ENCODE peak calls at places on chromosomes 3 and 15, in six cellular contexts. D is transverse colon; P is H7; M is CD8-positive, alpha-beta T cell; H is uterus; S is heart right ventricle. O is an unnamed sample. For H3K36me3, the result is how much of the 10 kb centered on the place peaks cover.

GRCh38 chr15:58933311-58934113 is at the start of gene SLTM:
- DNase-seq in D (peak), P (peak), M (peak), H (peak), S (peak), O (peak)

GRCh38 chr15:25372298-25372697 is 66.5 kb downstream of the UBE3A start:
- DNase-seq in D (no peak), P (no peak), M (no peak), H (no peak), S (no peak), O (no peak)

GRCh38 chr3:109478614-109479013 is 141.3 kb upstream of the DPPA4 start:
- DNase-seq in D (no peak), P (no peak), M (no peak), H (no peak), S (no peak), O (no peak)

GRCh38 chr3:23809840-23810341 is 4.1 kb downstream of the UBE2E1 start:
- DNase-seq in D (no peak), P (peak), M (no peak), H (no peak), S (no peak), O (no peak)

GRCh38 chr15:47803767-47804166 is 86.5 kb downstream of the SEMA6D start:
- DNase-seq in D (no peak), P (no peak), M (no peak), H (no peak), S (no peak), O (no peak)

GRCh38 chr3:71380096-71380495 is 203.4 kb downstream of the FOXP1 start:
- DNase-seq in D (no peak), P (peak), M (no peak), H (no peak), S (peak), O (no peak)

GRCh38 chr3:39289107-39289506 is 9.3 kb upstream of the CX3CR1 start:
- DNase-seq in D (no peak), P (no peak), M (no peak), H (no peak), S (no peak), O (no peak)

GRCh38 chr3:7618606-7619005 is 757.7 kb downstream of the GRM7 start:
- DNase-seq in D (no peak), P (no peak), M (no peak), H (no peak), S (no peak), O (no peak)

GRCh38 chr15:88843334-88843733 is 40.1 kb downstream of the ACAN start:
- DNase-seq in D (no peak), P (peak), M (no peak), H (no peak), S (no peak), O (no peak)

GRCh38 chr3:178492496-178492895 is 43.7 kb upstream of the KCNMB2 start:
- DNase-seq in D (no peak), P (no peak), M (no peak), H (no peak), S (no peak), O (no peak)

GRCh38 chr3:190382082-190382481 is 5.9 kb upstream of the CLDN16 start:
- DNase-seq in D (no peak), P (no peak), M (no peak), H (no peak), S (no peak), O (no peak)

GRCh38 chr3:137165117-137165806 is 207.5 kb downstream of the IL20RB start:
- DNase-seq in D (no peak), P (no peak), M (no peak), H (no peak), S (no peak), O (no peak)

GRCh38 chr3:15460891-15461524 is 33.6 kb downstream of the EAF1 start:
- DNase-seq in D (no peak), P (no peak), M (no peak), H (no peak), S (no peak), O (no peak)

GRCh38 chr3:73448761-73449290 is 175.9 kb downstream of the PDZRN3 start:
- DNase-seq in D (no peak), P (no peak), M (no peak), H (no peak), S (no peak), O (no peak)

GRCh38 chr3:52986049-52986448 is 59.8 kb downstream of the SFMBT1 start:
- DNase-seq in D (no peak), P (no peak), M (no peak), H (no peak), S (no peak), O (no peak)

GRCh38 chr3:46673151-46674030 is 20.1 kb downstream of the ALS2CL start:
- DNase-seq in D (no peak), P (peak), M (no peak), H (peak), S (no peak), O (no peak)

GRCh38 chr3:72341380-72341770 is 506.9 kb downstream of the SHQ1 start:
- DNase-seq in D (no peak), P (no peak), M (no peak), H (no peak), S (no peak), O (no peak)

GRCh38 chr3:48125026-48125704 is 63.1 kb downstream of the CDC25A start:
- DNase-seq in D (no peak), P (peak), M (no peak), H (no peak), S (no peak), O (no peak)

GRCh38 chr15:84645496-84645895 is 8.6 kb downstream of the WDR73 start:
- DNase-seq in D (no peak), P (no peak), M (no peak), H (no peak), S (no peak), O (no peak)

GRCh38 chr3:189967254-189967865 is 153.3 kb downstream of the P3H2 start:
- DNase-seq in D (no peak), P (peak), M (no peak), H (no peak), S (peak), O (no peak)

GRCh38 chr15:33380406-33380805 is 69.6 kb downstream of the RYR3 start:
- DNase-seq in D (no peak), P (no peak), M (no peak), H (no peak), S (no peak), O (no peak)

GRCh38 chr3:73603771-73604171 is 21.0 kb downstream of the PDZRN3 start:
- DNase-seq in D (no peak), P (no peak), M (no peak), H (no peak), S (no peak), O (no peak)

GRCh38 chr3:55579499-55579898 is 92.4 kb upstream of the WNT5A start:
- DNase-seq in D (no peak), P (no peak), M (no peak), H (no peak), S (no peak), O (no peak)

GRCh38 chr3:66425032-66425431 is 75.8 kb downstream of the LRIG1 start:
- DNase-seq in D (no peak), P (no peak), M (no peak), H (peak), S (peak), O (no peak)

GRCh38 chr3:178505832-178506231 is 30.4 kb upstream of the KCNMB2 start:
- DNase-seq in D (no peak), P (no peak), M (no peak), H (no peak), S (no peak), O (no peak)

GRCh38 chr3:46442591-46443530 is 21.8 kb downstream of the LTF start:
- DNase-seq in D (peak), P (peak), M (no peak), H (no peak), S (peak), O (no peak)

GRCh38 chr3:20878676-20879075 is 692.7 kb upstream of the SGO1 start:
- DNase-seq in D (no peak), P (no peak), M (no peak), H (no peak), S (no peak), O (no peak)

GRCh38 chr3:11248596-11248995 is 23.6 kb upstream of the ATG7 start:
- DNase-seq in D (no peak), P (no peak), M (no peak), H (no peak), S (no peak), O (no peak)

GRCh38 chr3:69306239-69307185 is 79.4 kb downstream of the FRMD4B start:
- DNase-seq in D (peak), P (peak), M (peak), H (peak), S (peak), O (peak)

GRCh38 chr3:64462203-64463120 is 225.3 kb downstream of the ADAMTS9 start:
- DNase-seq in D (no peak), P (no peak), M (no peak), H (no peak), S (no peak), O (no peak)

GRCh38 chr3:128309026-128309425 is 155.7 kb downstream of the EEFSEC start:
- DNase-seq in D (no peak), P (no peak), M (no peak), H (no peak), S (peak), O (no peak)

GRCh38 chr3:195224980-195225580 is 45.9 kb downstream of the XXYLT1 start:
- DNase-seq in D (no peak), P (no peak), M (no peak), H (peak), S (no peak), O (no peak)

GRCh38 chr3:140469491-140469890 is 208.4 kb upstream of the TRIM42 start:
- DNase-seq in D (no peak), P (no peak), M (no peak), H (no peak), S (no peak), O (no peak)

GRCh38 chr3:144762091-144762490 is 790.5 kb downstream of the DIPK2A start:
- DNase-seq in D (no peak), P (no peak), M (no peak), H (no peak), S (no peak), O (no peak)

GRCh38 chr15:101115887-101116680 is 135.8 kb downstream of the CHSY1 start:
- DNase-seq in D (no peak), P (peak), M (no peak), H (peak), S (peak), O (no peak)

GRCh38 chr3:192687488-192688152 is 39.7 kb downstream of the FGF12 start:
- DNase-seq in D (no peak), P (no peak), M (no peak), H (no peak), S (peak), O (no peak)

GRCh38 chr15:44325568-44325967 is 37.0 kb downstream of the GOLM2 start:
- DNase-seq in D (no peak), P (peak), M (no peak), H (no peak), S (no peak), O (no peak)

GRCh38 chr15:55564347-55565145 is 23.6 kb downstream of the PYGO1 start:
- DNase-seq in D (no peak), P (peak), M (no peak), H (no peak), S (no peak), O (no peak)

GRCh38 chr3:100603449-100603848 is 6.0 kb upstream of the ADGRG7 start:
- DNase-seq in D (no peak), P (peak), M (no peak), H (no peak), S (no peak), O (no peak)

GRCh38 chr3:100606894-100607512 is 2.4 kb upstream of the ADGRG7 start:
- DNase-seq in D (no peak), P (no peak), M (no peak), H (no peak), S (no peak), O (no peak)

GRCh38 chr3:100600181-100601042 is 9.0 kb upstream of the ADGRG7 start:
- DNase-seq in D (no peak), P (no peak), M (no peak), H (no peak), S (no peak), O (no peak)

GRCh38 chr3:100605358-100605757 is 4.0 kb upstream of the ADGRG7 start:
- DNase-seq in D (no peak), P (peak), M (no peak), H (no peak), S (no peak), O (no peak)

DNA sequence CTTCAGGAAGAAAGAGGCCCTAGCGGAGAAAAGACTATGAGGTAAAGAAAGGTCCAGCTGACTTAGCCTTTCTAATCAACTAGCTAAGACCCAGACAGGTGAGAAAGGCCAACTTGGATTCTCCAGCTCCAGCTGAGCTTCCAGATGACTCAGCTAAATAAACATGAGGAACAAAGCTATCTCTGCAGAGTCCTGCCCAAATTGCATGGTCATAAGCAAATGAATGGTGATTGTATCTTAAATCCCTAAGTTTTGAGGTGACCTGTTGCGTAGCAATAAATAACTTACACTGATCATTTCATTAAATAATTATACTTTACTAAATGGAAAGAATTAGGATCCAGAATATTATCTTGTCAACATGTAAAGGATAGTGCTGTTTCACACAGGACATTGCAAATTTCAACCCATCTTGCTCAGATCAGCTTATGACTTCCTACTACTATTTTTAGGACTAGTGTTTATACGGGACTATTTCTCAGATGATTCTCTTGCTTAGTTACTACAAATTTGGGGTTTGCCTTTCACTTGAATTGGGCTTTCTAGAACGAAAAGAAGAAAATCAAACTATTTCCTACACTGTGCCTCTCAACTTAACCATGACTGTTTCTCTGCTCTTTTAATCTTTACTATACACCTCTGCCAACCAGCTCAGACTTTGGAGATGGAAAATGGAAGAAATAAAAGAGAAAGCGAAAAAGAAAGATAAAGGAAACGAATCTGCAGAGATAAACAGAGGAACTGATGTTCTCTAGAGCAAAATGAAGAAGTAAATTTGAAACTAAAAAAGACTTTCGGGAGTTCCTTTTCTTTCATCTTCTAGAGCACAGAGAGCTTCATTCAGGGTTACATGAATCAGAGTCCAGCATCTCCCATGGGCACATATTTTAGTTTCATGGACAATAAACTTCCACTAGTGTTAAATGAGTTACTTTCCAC is 6.6 kb upstream of the ADGRG7 start:
- DNase-seq in D (no peak), P (no peak), M (no peak), H (no peak), S (no peak), O (no peak)
- H3K4me3 ChIP-seq in D (no peak), P (no peak), M (no peak), H (no peak), S (no peak), O (peak)

GRCh38 chr15:70055601-70056051 is 42.1 kb downstream of the TLE3 start:
- DNase-seq in D (no peak), P (no peak), M (no peak), H (peak), S (no peak), O (no peak)
- H3K36me3 ChIP-seq in D (half or more), P (half or more), M (half or more), H (under half), S (under half), O (half or more)

GRCh38 chr15:29675791-29676301 is 146.4 kb downstream of the TJP1 start:
- DNase-seq in D (no peak), P (peak), M (no peak), H (no peak), S (no peak), O (no peak)

GRCh38 chr15:29672923-29673809 is 149.1 kb downstream of the TJP1 start:
- DNase-seq in D (no peak), P (no peak), M (no peak), H (no peak), S (no peak), O (no peak)

GRCh38 chr15:29676961-29677402 is 145.3 kb downstream of the TJP1 start:
- DNase-seq in D (no peak), P (peak), M (no peak), H (no peak), S (no peak), O (no peak)

GRCh38 chr15:29672446-29672845 is 149.8 kb downstream of the TJP1 start:
- DNase-seq in D (no peak), P (no peak), M (no peak), H (no peak), S (no peak), O (no peak)

DNA sequence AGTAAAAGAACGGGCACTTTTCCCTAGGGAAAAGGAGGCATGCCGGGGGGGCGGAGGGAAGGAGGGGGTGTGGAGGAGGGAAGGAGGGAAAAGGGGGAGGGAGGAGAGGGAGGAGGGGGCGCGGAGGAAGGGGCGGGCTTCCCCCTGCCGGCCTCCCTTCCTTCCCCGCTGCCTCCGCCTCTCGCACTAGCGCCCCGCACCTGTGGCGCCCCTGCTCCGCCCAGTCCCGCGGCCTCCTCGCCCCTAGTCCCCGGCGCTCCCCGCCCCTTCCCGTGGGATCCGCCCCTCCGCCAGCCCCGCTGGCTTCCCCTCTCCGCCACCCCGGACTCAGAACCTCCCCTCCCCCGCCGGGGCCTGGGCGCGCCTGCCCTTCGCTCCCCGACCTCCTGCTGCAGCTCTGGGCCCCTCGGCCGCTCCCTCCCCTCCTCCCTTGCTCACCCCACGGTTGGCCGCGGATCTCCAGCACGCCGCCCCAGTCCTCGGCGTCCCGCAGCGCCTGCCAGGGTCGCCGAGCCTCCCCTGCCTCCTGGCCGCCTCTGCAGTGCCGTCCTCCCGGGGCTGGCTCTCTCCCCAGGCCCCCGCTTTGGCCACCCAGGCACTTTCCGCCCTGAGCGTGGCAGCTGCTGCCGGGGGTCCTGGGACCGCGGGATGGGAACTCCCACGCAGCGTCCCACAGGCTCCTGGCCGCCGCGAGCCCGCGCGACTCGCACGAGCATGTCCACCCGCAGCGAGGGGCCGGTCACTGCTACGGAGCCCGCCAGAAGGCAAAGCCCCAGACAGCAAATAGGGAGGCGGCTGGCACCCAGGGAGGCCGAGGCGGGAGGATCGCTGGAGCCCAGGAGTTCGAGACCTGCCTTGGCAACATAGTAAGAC is 147.4 kb downstream of the TJP1 start:
- DNase-seq in D (peak), P (peak), M (no peak), H (peak), S (peak), O (no peak)
- H3K4me3 ChIP-seq in D (peak), P (peak), M (no peak), H (peak), S (peak), O (no peak)

DNA sequence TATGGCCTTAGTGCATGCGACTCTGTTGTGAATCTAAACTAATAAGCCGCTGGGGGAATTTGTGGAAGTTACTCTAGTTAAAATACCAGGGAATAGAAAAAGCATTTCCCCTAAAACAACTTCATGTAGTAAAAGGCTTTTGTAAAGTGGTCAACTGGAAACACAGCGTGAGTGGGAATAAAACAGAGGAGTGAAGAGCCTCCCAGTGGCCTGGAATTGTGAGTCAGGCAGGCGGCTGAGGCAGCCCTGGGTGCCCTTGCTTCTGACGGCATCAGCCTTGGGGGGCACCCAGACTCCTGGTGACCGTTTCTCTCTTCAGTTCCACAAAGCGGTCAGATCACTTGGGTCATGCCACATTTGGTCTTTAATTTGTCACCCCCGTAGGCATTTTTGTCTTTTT is 108.4 kb downstream of the GHSR start:
- DNase-seq in D (no peak), P (no peak), M (no peak), H (no peak), S (no peak), O (no peak)
- H3K36me3 ChIP-seq in D (under half), P (under half), M (under half), H (under half), S (under half), O (under half)

GRCh38 chr15:67446449-67446848 is 74.5 kb upstream of the C15orf61 start:
- DNase-seq in D (no peak), P (peak), M (no peak), H (no peak), S (no peak), O (no peak)

GRCh38 chr15:67444100-67444499 is 76.8 kb upstream of the C15orf61 start:
- DNase-seq in D (no peak), P (no peak), M (no peak), H (no peak), S (no peak), O (no peak)
- H3K4me3 ChIP-seq in D (no peak), P (no peak), M (no peak), H (no peak), S (no peak), O (no peak)

GRCh38 chr3:114453296-114453888 is 159.6 kb downstream of the TIGIT start:
- DNase-seq in D (no peak), P (no peak), M (no peak), H (no peak), S (no peak), O (no peak)

GRCh38 chr3:114455432-114455831 is 161.6 kb downstream of the TIGIT start:
- DNase-seq in D (no peak), P (no peak), M (no peak), H (no peak), S (no peak), O (no peak)

GRCh38 chr3:114460459-114460858 is 166.6 kb downstream of the TIGIT start:
- DNase-seq in D (no peak), P (no peak), M (no peak), H (no peak), S (no peak), O (no peak)

GRCh38 chr3:114454592-114455251 is 160.9 kb downstream of the TIGIT start:
- DNase-seq in D (no peak), P (no peak), M (no peak), H (no peak), S (peak), O (peak)

GRCh38 chr3:114456742-114457141 is 162.9 kb downstream of the TIGIT start:
- DNase-seq in D (no peak), P (no peak), M (no peak), H (no peak), S (no peak), O (no peak)
- H3K36me3 ChIP-seq in D (under half), P (under half), M (under half), H (under half), S (under half), O (under half)

O was measured in naive thymus-derived CD4-positive, alpha-beta T cell.